ENCODE peak calls at places on chromosome 18, in six cellular contexts. P is natural killer cell; J is Right ventricle myocardium superior; M is activated CD4-positive, alpha-beta T cell treated with anti-CD3 and anti-CD28 coated beads for 36 hours; D is Panc1; B is activated naive CD4-positive, alpha-beta T cell treated with anti-CD3 and anti-CD28 coated beads, Interleukin-2, amount 50 U/mL, for 72 hours. V is an unnamed sample.

GRCh38 chr18:45009766-45010165 is 329.1 kb downstream of the SETBP1 start:
- ATAC-seq in P (no peak), J (no peak), M (no peak), D (no peak), B (no peak), V (no peak)

GRCh38 chr18:11178951-11179549 is 29.7 kb upstream of the PIEZO2 start:
- ATAC-seq in P (peak; percentile 24), J (peak; percentile 82), M (no peak), D (no peak), B (no peak), V (peak; percentile 82)

GRCh38 chr18:36379426-36379984 is 82.0 kb downstream of the FHOD3 start:
- ATAC-seq in P (no peak), J (peak; percentile 73), M (no peak), D (no peak), B (no peak), V (no peak)

GRCh38 chr18:35458677-35459441 is 38.9 kb downstream of the INO80C start:
- ATAC-seq in P (no peak), J (peak; percentile 93), M (peak; percentile 30), D (peak; percentile 94), B (no peak), V (peak; percentile 73)

GRCh38 chr18:9870431-9871023 is 15.2 kb upstream of the TXNDC2 start:
- ATAC-seq in P (no peak), J (no peak), M (no peak), D (peak; percentile 19), B (no peak), V (no peak)

GRCh38 chr18:55795101-55795669 is 207.2 kb upstream of the TCF4 start:
- ATAC-seq in P (no peak), J (peak; percentile 12), M (no peak), D (no peak), B (no peak), V (no peak)

GRCh38 chr18:62070306-62070705 is 116.5 kb downstream of the PIGN start:
- ATAC-seq in P (no peak), J (no peak), M (no peak), D (no peak), B (no peak), V (no peak)

GRCh38 chr18:24016643-24017042 is 2.1 kb downstream of the TTC39C start:
- ATAC-seq in P (no peak), J (no peak), M (no peak), D (no peak), B (no peak), V (no peak)

GRCh38 chr18:33205777-33206176 is 234.7 kb downstream of the CCDC178 start:
- ATAC-seq in P (no peak), J (no peak), M (no peak), D (no peak), B (no peak), V (no peak)

GRCh38 chr18:36546028-36546427 is 248.5 kb downstream of the FHOD3 start:
- ATAC-seq in P (no peak), J (peak; percentile 86), M (no peak), D (no peak), B (no peak), V (no peak)

GRCh38 chr18:58755304-58756010 is 84.2 kb downstream of the MALT1 start:
- ATAC-seq in P (no peak), J (peak; percentile 90), M (peak; percentile 42), D (peak; percentile 42), B (peak; percentile 23), V (no peak)

GRCh38 chr18:23694642-23695430 is 5.6 kb downstream of the LAMA3 start:
- ATAC-seq in P (peak; percentile 24), J (no peak), M (no peak), D (peak; percentile 59), B (no peak), V (no peak)

GRCh38 chr18:136433-136832 is 21.9 kb upstream of the USP14 start:
- ATAC-seq in P (no peak), J (no peak), M (peak; percentile 74), D (no peak), B (no peak), V (no peak)

GRCh38 chr18:65934874-65935273 is 184.1 kb downstream of the CDH7 start:
- ATAC-seq in P (no peak), J (no peak), M (no peak), D (no peak), B (no peak), V (no peak)